ENCODE peak calls at places on chromosome 14, in four cellular contexts. G, S, V and X are unnamed samples.

GRCh38 chr14:30153662-30154061 is 226.0 kb upstream of the PRKD1 start:
- DNase-seq in G (no peak), V (no peak), S (no peak), X (no peak)

GRCh38 chr14:62162998-62163589 is 400.9 kb downstream of the SNAPC1 start:
- DNase-seq in S (no peak), V (peak; percentile 26), G (peak; percentile 18), X (peak; percentile 40)

GRCh38 chr14:50666772-50667490 is 1.2 kb downstream of the SAV1 start:
- DNase-seq in G (peak; percentile 37), V (peak; percentile 62), S (no peak), X (peak; percentile 23)

GRCh38 chr14:86796221-86797074 is 1196.5 kb downstream of the GALC start:
- DNase-seq in S (no peak), V (no peak), G (peak; percentile 69), X (no peak)

GRCh38 chr14:48814562-48814961 is 771.6 kb downstream of the RPS29 start:
- DNase-seq in S (no peak), V (no peak), G (no peak), X (no peak)

GRCh38 chr14:63026491-63026890 is 18.8 kb downstream of the KCNH5 start:
- DNase-seq in G (no peak), V (no peak), S (no peak), X (no peak)

GRCh38 chr14:81161088-81161487 is 59.7 kb downstream of the GTF2A1 start:
- DNase-seq in G (no peak), S (no peak), V (no peak), X (no peak)

GRCh38 chr14:105478624-105479305 is 4.1 kb downstream of the CRIP2 start:
- DNase-seq in S (no peak), G (no peak), V (no peak), X (no peak)

GRCh38 chr14:69637503-69638030 is 26.2 kb downstream of the SUSD6 start:
- DNase-seq in V (peak; percentile 65), G (peak; percentile 60), S (no peak), X (peak; percentile 73)

GRCh38 chr14:105028251-105028927 is 7.5 kb upstream of the CDCA4 start:
- DNase-seq in V (no peak), G (no peak), S (no peak), X (no peak)

GRCh38 chr14:35879141-35879648 is 53.1 kb downstream of the BRMS1L start:
- DNase-seq in S (no peak), G (no peak), V (no peak), X (no peak)

GRCh38 chr14:106790189-106791036 is 1264.0 kb downstream of the TMEM121 start:
- DNase-seq in S (no peak), G (peak; percentile 47), V (peak; percentile 42), X (peak; percentile 68)

GRCh38 chr14:76901171-76902055 is 75.2 kb downstream of the LRRC74A start:
- DNase-seq in S (no peak), G (no peak), V (no peak), X (no peak)

GRCh38 chr14:33704486-33704885 is 246.4 kb downstream of the EGLN3 start:
- DNase-seq in G (no peak), S (no peak), V (no peak), X (no peak)

GRCh38 chr14:69553221-69553620 is 21.4 kb downstream of the CCDC177 start:
- DNase-seq in S (no peak), V (peak; percentile 11), G (no peak), X (no peak)

GRCh38 chr14:37658174-37658573 is 62.7 kb downstream of the TTC6 start:
- DNase-seq in G (peak; percentile 34), S (no peak), V (no peak), X (no peak)

GRCh38 chr14:95255487-95255886 is 64.2 kb downstream of the CLMN start:
- DNase-seq in S (no peak), G (no peak), V (peak; percentile 38), X (no peak)

GRCh38 chr14:84485016-84485415 is 1044.9 kb upstream of the FLRT2 start:
- DNase-seq in G (no peak), V (no peak), S (no peak), X (no peak)

GRCh38 chr14:105089746-105090492 is 24.7 kb upstream of the GPR132 start:
- DNase-seq in G (no peak), S (no peak), V (no peak), X (no peak)

GRCh38 chr14:52356025-52356424 is 41.9 kb downstream of the PTGER2 start:
- DNase-seq in G (no peak), V (no peak), S (no peak), X (no peak)

GRCh38 chr14:60616326-60617044 is 32.8 kb downstream of the SIX1 start:
- DNase-seq in G (peak; percentile 7), S (no peak), V (no peak), X (no peak)

GRCh38 chr14:37253905-37254304 is 56.2 kb downstream of the MIPOL1 start:
- DNase-seq in G (no peak), V (no peak), S (no peak), X (no peak)

GRCh38 chr14:105882626-105883025 is 356.2 kb downstream of the TMEM121 start:
- DNase-seq in S (no peak), G (no peak), V (no peak), X (no peak)

GRCh38 chr14:55926007-55926406 is 192.2 kb upstream of the PELI2 start:
- DNase-seq in V (no peak), S (no peak), G (peak; percentile 56), X (no peak)

GRCh38 chr14:81471062-81471461 is 62.6 kb downstream of the SEL1L start:
- DNase-seq in G (no peak), V (no peak), S (no peak), X (no peak)

GRCh38 chr14:96502621-96503251 is 554 bp downstream of the PAPOLA start:
- DNase-seq in V (peak; percentile 57), G (peak; percentile 26), S (no peak), X (peak; percentile 85)

GRCh38 chr14:34258318-34258717 is 203.7 kb downstream of the SPTSSA start:
- DNase-seq in V (no peak), G (no peak), S (no peak), X (no peak)

GRCh38 chr14:52950898-52951729 is at the start of gene FERMT2:
- DNase-seq in S (no peak), V (peak; percentile 41), G (peak; percentile 79), X (peak; percentile 98)

GRCh38 chr14:30656190-30656632 is 34.1 kb downstream of the SCFD1 start:
- DNase-seq in S (peak; percentile 4), G (peak; percentile 68), V (peak; percentile 37), X (peak; percentile 18)

GRCh38 chr14:100303925-100304324 is 2.3 kb downstream of the SLC25A29 start:
- DNase-seq in S (no peak), V (no peak), G (no peak), X (no peak)

GRCh38 chr14:100304825-100305445 is 1.3 kb downstream of the SLC25A29 start:
- DNase-seq in S (no peak), V (peak; percentile 57), G (no peak), X (no peak)

GRCh38 chr14:100306256-100306505 is at the start of gene SLC25A29:
- DNase-seq in G (no peak), S (no peak), V (no peak), X (no peak)

GRCh38 chr14:100306506-100307214 is 416 bp upstream of the SLC25A29 start:
- DNase-seq in V (peak; percentile 85), S (no peak), G (peak; percentile 70), X (peak; percentile 99)

GRCh38 chr14:100305446-100306255 is 593 bp downstream of the SLC25A29 start:
- DNase-seq in S (no peak), V (peak; percentile 38), G (no peak), X (peak; percentile 72)
- TF ChIP-seq ZBTB33 in S (no peak), V (no peak), G (no peak), X (no peak)

GRCh38 chr14:21248739-21249411 is 20.4 kb downstream of the HNRNPC start:
- DNase-seq in V (no peak), G (no peak), S (no peak), X (no peak)

GRCh38 chr14:21251215-21251614 is 18.0 kb downstream of the HNRNPC start:
- DNase-seq in G (no peak), S (no peak), V (no peak), X (no peak)

GRCh38 chr14:21248338-21248737 is 20.9 kb downstream of the HNRNPC start:
- DNase-seq in G (no peak), V (no peak), S (no peak), X (no peak)

GRCh38 chr14:21255385-21256101 is 13.7 kb downstream of the HNRNPC start:
- DNase-seq in S (no peak), V (no peak), G (no peak), X (no peak)

GRCh38 chr14:21252149-21252548 is 17.1 kb downstream of the HNRNPC start:
- DNase-seq in S (no peak), G (no peak), V (no peak), X (no peak)
- TF ChIP-seq YY1 in S (no peak), G (no peak), V (no peak), X (no peak)

GRCh38 chr14:90487462-90487861 is 90.6 kb downstream of the CALM1 start:
- DNase-seq in S (no peak), G (no peak), V (no peak), X (no peak)

GRCh38 chr14:90483117-90483516 is 86.3 kb downstream of the CALM1 start:
- DNase-seq in S (no peak), V (no peak), G (no peak), X (no peak)

GRCh38 chr14:90484291-90484690 is 87.5 kb downstream of the CALM1 start:
- DNase-seq in G (no peak), V (no peak), S (no peak), X (no peak)

GRCh38 chr14:90487031-90487430 is 90.2 kb downstream of the CALM1 start:
- DNase-seq in G (no peak), S (no peak), V (no peak), X (peak; percentile 82)

GRCh38 chr14:90483551-90483950 is 86.7 kb downstream of the CALM1 start:
- DNase-seq in V (no peak), G (no peak), S (no peak), X (no peak)
- TF ChIP-seq TAF1 in V (no peak), G (no peak), S (no peak), X (no peak)

GRCh38 chr14:68182492-68182891 is 362.9 kb downstream of the RAD51B start:
- DNase-seq in S (peak; percentile 78), G (no peak), V (no peak), X (no peak)
- TF ChIP-seq ZBTB33 in S (no peak), G (no peak), V (no peak), X (no peak)